ENCODE peak calls at places on chromosomes 4 and X, in nine cellular contexts. S is Daoy, K is HCT116, A is ELF-1, O is A549, N is AG09309, Z is mesenteric fat pad, M is NCI-H2029 treated with DMSO at 0.1 percent for 48 hours, P is HT-29. C is an unnamed sample.

GRCh38 chr4:150343796-150344195 is 238.2 kb upstream of the MAB21L2 start:
- DNase-seq in S (no peak), K (no peak), A (no peak), O (no peak), N (no peak), Z (no peak), M (no peak), P (no peak), C (no peak)

GRCh38 chr4:118367872-118368271 is 15.1 kb upstream of the PRSS12 start:
- DNase-seq in S (no peak), K (no peak), A (no peak), O (no peak), N (no peak), Z (no peak), M (peak), P (no peak), C (no peak)

GRCh38 chr4:98558366-98558765 is 100.0 kb downstream of the TSPAN5 start:
- DNase-seq in S (no peak), K (no peak), A (no peak), O (no peak), N (no peak), Z (no peak), M (no peak), P (no peak), C (no peak)

GRCh38 chr4:71338846-71339593 is at the start of gene SLC4A4:
- DNase-seq in S (peak), K (no peak), A (no peak), O (peak), N (no peak), Z (no peak), M (no peak), P (no peak), C (peak)

GRCh38 chr4:78588894-78589545 is 37.5 kb downstream of the ANXA3 start:
- DNase-seq in S (no peak), K (no peak), A (no peak), O (no peak), N (no peak), Z (no peak), M (no peak), P (no peak), C (no peak)

GRCh38 chrX:131621650-131622049 is 77.8 kb downstream of the OR13H1 start:
- DNase-seq in S (no peak), K (no peak), A (no peak), O (no peak), N (no peak), Z (no peak), M (no peak), P (no peak), C (no peak)

GRCh38 chrX:72394518-72395163 is 88.9 kb upstream of the CITED1 start:
- DNase-seq in S (no peak), K (no peak), A (peak), O (no peak), N (peak), Z (no peak), M (no peak), P (no peak), C (no peak)

GRCh38 chrX:72254835-72255234 is 16.0 kb upstream of the ERCC6L start:
- DNase-seq in S (no peak), K (no peak), A (no peak), O (no peak), N (no peak), Z (no peak), M (peak), P (no peak), C (no peak)

GRCh38 chr4:15882675-15883086 is 55.9 kb downstream of the FGFBP1 start:
- DNase-seq in S (peak), K (peak), A (peak), O (peak), N (peak), Z (no peak), M (peak), P (peak), C (peak)

GRCh38 chr4:176359590-176359989 is 39.8 kb downstream of the SPCS3 start:
- DNase-seq in S (no peak), K (no peak), A (no peak), O (no peak), N (peak), Z (no peak), M (no peak), P (no peak), C (no peak)

GRCh38 chr4:108774809-108775530 is 12.1 kb upstream of the ETNPPL start:
- DNase-seq in S (peak), K (peak), A (no peak), O (peak), N (no peak), Z (no peak), M (no peak), P (peak), C (no peak)